ENCODE peak calls at places on chromosomes 7 and 10, in ten cellular contexts. I is left ventricle myocardium inferior; T is Karpas-422; A is effector memory CD4-positive, alpha-beta T cell; J is stomach; Q is thoracic aorta; U is endothelial cell of umbilical vein; W is lung; P is right atrium auricular region; R is aorta. F is an unnamed sample. For H3K4me1, the result is how much of the 10 kb centered on the place peaks cover.

GRCh38 chr10:33365871-33366411 is 31.5 kb upstream of the NRP1 start:
- DNase-seq in I (no peak), T (no peak), A (no peak), J (no peak), Q (no peak), U (peak), W (no peak), P (no peak), R (no peak), F (no peak)

GRCh38 chr10:14369881-14370280 is 39.2 kb upstream of the FRMD4A start:
- DNase-seq in I (no peak), T (no peak), A (no peak), J (no peak), Q (no peak), U (no peak), W (no peak), P (no peak), R (no peak), F (no peak)

GRCh38 chr7:74223711-74224510 is 14.1 kb downstream of the LAT2 start:
- DNase-seq in I (no peak), T (no peak), A (no peak), J (no peak), Q (no peak), U (no peak), W (no peak), P (no peak), R (no peak), F (no peak)

GRCh38 chr10:11339013-11339412 is 272.4 kb downstream of the USP6NL start:
- DNase-seq in I (no peak), T (no peak), A (no peak), J (no peak), Q (no peak), U (no peak), W (no peak), P (no peak), R (no peak), F (no peak)

GRCh38 chr7:102260856-102261255 is 25.8 kb upstream of the SH2B2 start:
- DNase-seq in I (peak), T (no peak), A (no peak), J (no peak), Q (no peak), U (no peak), W (no peak), P (no peak), R (no peak), F (no peak)

GRCh38 chr7:67019562-67020390 is 23.1 kb downstream of the TYW1 start:
- DNase-seq in I (no peak), T (no peak), A (no peak), J (no peak), Q (no peak), U (no peak), W (no peak), P (no peak), R (no peak), F (no peak)

GRCh38 chr10:106107711-106108110 is 1056.8 kb downstream of the SORCS1 start:
- DNase-seq in I (no peak), T (no peak), A (no peak), J (no peak), Q (no peak), U (no peak), W (no peak), P (no peak), R (no peak), F (no peak)

GRCh38 chr7:93092757-93093370 is 24.9 kb downstream of the SAMD9 start:
- DNase-seq in I (no peak), T (peak), A (no peak), J (no peak), Q (no peak), U (peak), W (no peak), P (no peak), R (no peak), F (no peak)

GRCh38 chr10:10530313-10530712 is 487.4 kb upstream of the CELF2 start:
- DNase-seq in I (no peak), T (no peak), A (no peak), J (no peak), Q (no peak), U (no peak), W (no peak), P (peak), R (no peak), F (no peak)

GRCh38 chr7:145850636-145851035 is 266.0 kb upstream of the CNTNAP2 start:
- DNase-seq in I (no peak), T (no peak), A (no peak), J (no peak), Q (no peak), U (no peak), W (no peak), P (no peak), R (no peak), F (no peak)

GRCh38 chr7:193538-194256 is 1.3 kb downstream of the FAM20C start:
- DNase-seq in I (no peak), T (no peak), A (no peak), J (no peak), Q (no peak), U (peak), W (no peak), P (no peak), R (no peak), F (no peak)

GRCh38 chr10:1368772-1369171 is 312.6 kb downstream of the WDR37 start:
- DNase-seq in I (no peak), T (peak), A (no peak), J (peak), Q (no peak), U (no peak), W (no peak), P (peak), R (no peak), F (peak)

GRCh38 chr10:14626126-14626525 is 148.6 kb downstream of the FAM107B start:
- DNase-seq in I (no peak), T (no peak), A (no peak), J (no peak), Q (no peak), U (no peak), W (no peak), P (no peak), R (no peak), F (no peak)

GRCh38 chr7:101814081-101814995 is 3.1 kb upstream of the CUX1 start:
- DNase-seq in I (peak), T (peak), A (peak), J (peak), Q (no peak), U (peak), W (peak), P (no peak), R (peak), F (peak)

GRCh38 chr7:2040893-2041270 is 191.9 kb downstream of the MAD1L1 start:
- DNase-seq in I (no peak), T (no peak), A (no peak), J (no peak), Q (no peak), U (no peak), W (no peak), P (no peak), R (peak), F (no peak)

GRCh38 chr7:90604383-90604782 is 8.3 kb downstream of the CDK14 start:
- DNase-seq in I (no peak), T (no peak), A (no peak), J (no peak), Q (no peak), U (no peak), W (no peak), P (no peak), R (no peak), F (no peak)

GRCh38 chr7:48154792-48155413 is 16.4 kb upstream of the ABCA13 start:
- DNase-seq in I (no peak), T (peak), A (no peak), J (no peak), Q (no peak), U (peak), W (no peak), P (no peak), R (no peak), F (peak)

GRCh38 chr7:104529567-104529966 is 201.2 kb downstream of the LHFPL3 start:
- DNase-seq in I (no peak), T (no peak), A (no peak), J (no peak), Q (no peak), U (no peak), W (no peak), P (no peak), R (no peak), F (no peak)

GRCh38 chr10:36462194-36462593 is 663.2 kb upstream of the ANKRD30A start:
- DNase-seq in I (no peak), T (no peak), A (no peak), J (no peak), Q (no peak), U (no peak), W (no peak), P (no peak), R (no peak), F (no peak)

GRCh38 chr10:29157321-29157720 is 131.5 kb upstream of the LYZL1 start:
- DNase-seq in I (no peak), T (no peak), A (no peak), J (no peak), Q (no peak), U (no peak), W (no peak), P (no peak), R (no peak), F (no peak)

GRCh38 chr7:123748171-123748733 is 551 bp downstream of the WASL start:
- DNase-seq in I (peak), T (peak), A (no peak), J (peak), Q (peak), U (peak), W (no peak), P (peak), R (peak), F (peak)

GRCh38 chr7:92246363-92247101 is 758 bp downstream of the ANKIB1 start:
- DNase-seq in I (no peak), T (peak), A (no peak), J (no peak), Q (no peak), U (peak), W (no peak), P (no peak), R (peak), F (peak)

GRCh38 chr7:1721047-1721687 is 51.1 kb downstream of the ELFN1 start:
- DNase-seq in I (no peak), T (no peak), A (no peak), J (no peak), Q (no peak), U (no peak), W (no peak), P (no peak), R (no peak), F (no peak)

GRCh38 chr7:123242467-123243097 is 42.8 kb upstream of the SLC13A1 start:
- DNase-seq in I (no peak), T (no peak), A (no peak), J (no peak), Q (no peak), U (no peak), W (no peak), P (no peak), R (no peak), F (no peak)

GRCh38 chr10:132804785-132805426 is 19.0 kb upstream of the NKX6-2 start:
- DNase-seq in I (no peak), T (no peak), A (no peak), J (peak), Q (no peak), U (no peak), W (no peak), P (no peak), R (peak), F (no peak)

GRCh38 chr10:63630928-63631685 is 109.9 kb downstream of the REEP3 start:
- DNase-seq in I (no peak), T (peak), A (no peak), J (no peak), Q (no peak), U (no peak), W (no peak), P (no peak), R (no peak), F (no peak)

GRCh38 chr7:130733866-130734524 is at the start of gene KLF14:
- DNase-seq in I (peak), T (peak), A (peak), J (no peak), Q (no peak), U (no peak), W (no peak), P (no peak), R (no peak), F (peak)

GRCh38 chr7:77995717-77996116 is 197.1 kb downstream of the PHTF2 start:
- DNase-seq in I (no peak), T (no peak), A (no peak), J (no peak), Q (no peak), U (no peak), W (no peak), P (no peak), R (no peak), F (no peak)

GRCh38 chr7:130070900-130071622 is 727 bp downstream of the KLHDC10 start:
- DNase-seq in I (no peak), T (peak), A (no peak), J (no peak), Q (no peak), U (peak), W (no peak), P (no peak), R (no peak), F (no peak)

GRCh38 chr7:17774248-17774647 is 166.0 kb downstream of the SNX13 start:
- DNase-seq in I (no peak), T (no peak), A (no peak), J (no peak), Q (no peak), U (no peak), W (no peak), P (no peak), R (no peak), F (no peak)

GRCh38 chr7:40717242-40717641 is 582.4 kb downstream of the SUGCT start:
- DNase-seq in I (peak), T (no peak), A (no peak), J (peak), Q (peak), U (peak), W (peak), P (peak), R (peak), F (no peak)

GRCh38 chr10:72260588-72261322 is 13.0 kb upstream of the DDIT4 start:
- DNase-seq in I (peak), T (peak), A (peak), J (peak), Q (no peak), U (peak), W (peak), P (peak), R (peak), F (peak)

GRCh38 chr10:47245731-47246350 is 54.2 kb upstream of the GDF10 start:
- DNase-seq in I (no peak), T (no peak), A (no peak), J (no peak), Q (no peak), U (no peak), W (no peak), P (peak), R (no peak), F (no peak)

GRCh38 chr7:78165454-78165853 is 366.9 kb downstream of the PHTF2 start:
- DNase-seq in I (no peak), T (no peak), A (no peak), J (no peak), Q (no peak), U (no peak), W (no peak), P (no peak), R (no peak), F (no peak)

GRCh38 chr10:80739328-80739727 is 201.6 kb downstream of the SH2D4B start:
- DNase-seq in I (no peak), T (no peak), A (no peak), J (no peak), Q (no peak), U (no peak), W (no peak), P (peak), R (no peak), F (no peak)

GRCh38 chr7:95649546-95649945 is 53.2 kb upstream of the PDK4 start:
- DNase-seq in I (no peak), T (no peak), A (no peak), J (no peak), Q (no peak), U (no peak), W (no peak), P (no peak), R (no peak), F (no peak)

GRCh38 chr10:28996947-28997551 is 291.8 kb upstream of the LYZL1 start:
- DNase-seq in I (no peak), T (no peak), A (no peak), J (no peak), Q (no peak), U (no peak), W (no peak), P (no peak), R (no peak), F (no peak)

GRCh38 chr7:140348161-140348849 is 50.0 kb downstream of the SLC37A3 start:
- DNase-seq in I (no peak), T (no peak), A (no peak), J (no peak), Q (no peak), U (no peak), W (no peak), P (no peak), R (no peak), F (no peak)

GRCh38 chr7:105256621-105257283 is 132.0 kb downstream of the SRPK2 start:
- DNase-seq in I (no peak), T (no peak), A (no peak), J (no peak), Q (no peak), U (no peak), W (no peak), P (no peak), R (no peak), F (no peak)

DNA sequence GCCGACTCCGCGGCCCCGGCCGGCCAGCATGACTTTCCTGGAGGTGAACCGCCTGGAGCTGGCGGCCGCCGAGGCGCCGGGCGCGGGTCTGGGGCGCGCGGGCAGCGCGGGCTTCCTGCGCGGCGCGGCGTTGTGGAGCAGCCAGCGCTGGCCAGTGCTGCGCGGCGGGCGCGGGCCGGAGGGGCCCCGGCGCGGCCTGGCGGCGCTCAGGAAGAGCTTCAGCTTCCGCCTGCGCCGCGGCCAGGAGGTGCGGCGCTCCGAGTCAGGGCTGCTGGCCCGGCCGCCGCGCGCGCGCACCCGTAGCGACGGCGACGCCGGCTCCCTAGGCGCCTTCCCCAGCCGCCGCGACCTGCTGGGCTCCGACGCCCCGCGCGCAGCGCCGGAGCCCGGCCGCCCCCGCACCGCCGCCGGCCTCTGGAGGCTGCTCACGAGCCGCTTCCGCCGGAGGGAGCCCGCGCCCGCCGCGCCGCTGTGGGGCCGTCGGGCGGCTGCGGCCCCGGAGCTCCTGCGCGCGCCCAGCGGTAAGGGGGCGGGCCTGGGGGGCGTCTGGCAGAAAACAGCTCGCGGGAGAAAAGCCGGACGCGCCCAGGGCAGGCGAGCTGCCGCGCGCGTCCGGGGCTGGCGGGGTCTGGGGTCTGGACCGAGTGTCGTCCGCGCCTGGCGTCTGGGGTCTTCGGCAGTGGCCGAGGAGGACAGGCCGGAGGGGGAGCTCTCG is 29.0 kb downstream of the AGAP3 start:
- DNase-seq in I (no peak), T (no peak), A (no peak), J (no peak), Q (no peak), U (peak), W (no peak), P (no peak), R (no peak), F (peak)
- H3K27ac ChIP-seq in I (no peak), T (no peak), A (no peak), J (peak), Q (no peak), U (no peak), W (no peak), P (no peak), R (no peak), F (no peak)

DNA sequence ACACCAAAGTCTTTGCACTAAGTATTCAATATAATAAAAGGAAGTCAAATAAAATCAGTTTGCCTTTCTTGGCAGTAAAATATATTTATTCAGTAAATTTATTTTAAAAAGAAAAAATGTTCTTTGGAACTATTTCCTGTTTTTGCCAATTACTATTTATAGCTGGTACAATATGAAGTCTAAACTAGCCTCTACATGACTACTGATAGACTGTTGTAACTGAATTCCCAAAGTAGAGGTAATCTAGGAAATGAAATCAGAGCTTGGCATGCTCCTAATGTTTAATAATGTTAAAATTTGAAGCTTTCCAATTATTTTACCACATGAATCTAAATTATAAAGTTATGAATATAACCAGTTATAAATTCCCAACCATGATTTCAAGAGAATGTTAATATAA is 385.5 kb downstream of the SEMA3D start:
- DNase-seq in I (no peak), T (no peak), A (no peak), J (no peak), Q (no peak), U (peak), W (no peak), P (no peak), R (no peak), F (no peak)
- H3K4me1 ChIP-seq in I (under half), T (under half), A (under half), J (under half), Q (under half), U (under half), W (under half), P (under half), R (under half), F (under half)

DNA sequence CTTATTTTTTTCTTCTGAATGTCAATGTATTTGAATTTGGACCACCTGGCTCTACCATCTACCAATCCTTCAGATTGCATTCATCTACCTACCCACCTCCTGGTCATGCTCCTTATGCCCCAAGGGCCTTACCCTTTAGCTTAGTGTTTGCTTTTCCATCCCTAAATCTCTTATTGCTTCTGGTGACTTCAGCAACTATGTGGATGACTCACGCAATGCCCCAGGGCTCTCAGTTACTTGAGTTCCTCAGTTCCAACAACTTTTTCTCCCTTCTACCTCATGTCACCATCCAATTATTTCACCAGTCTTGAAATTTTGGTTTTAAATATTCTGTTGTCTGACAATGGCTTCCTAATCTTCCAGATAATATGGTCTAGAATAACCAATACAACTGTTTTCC is 118.9 kb downstream of the CFAP58 start:
- DNase-seq in I (no peak), T (no peak), A (no peak), J (no peak), Q (no peak), U (no peak), W (no peak), P (no peak), R (no peak), F (no peak)
- H3K27ac ChIP-seq in I (no peak), T (no peak), A (no peak), J (no peak), Q (peak), U (no peak), W (no peak), P (no peak), R (peak), F (no peak)

GRCh38 chr10:71081912-71082311 is 130.5 kb upstream of the UNC5B start:
- DNase-seq in I (no peak), T (no peak), A (no peak), J (peak), Q (no peak), U (no peak), W (peak), P (peak), R (no peak), F (no peak)

GRCh38 chr10:71081229-71081560 is 131.2 kb upstream of the UNC5B start:
- DNase-seq in I (no peak), T (no peak), A (no peak), J (no peak), Q (no peak), U (no peak), W (peak), P (peak), R (no peak), F (no peak)

GRCh38 chr10:71078454-71079145 is 133.8 kb upstream of the UNC5B start:
- DNase-seq in I (no peak), T (no peak), A (no peak), J (peak), Q (no peak), U (no peak), W (peak), P (peak), R (no peak), F (no peak)

GRCh38 chr10:71079761-71080380 is 132.5 kb upstream of the UNC5B start:
- DNase-seq in I (no peak), T (no peak), A (no peak), J (peak), Q (no peak), U (no peak), W (peak), P (peak), R (no peak), F (no peak)

GRCh38 chr10:71080381-71081228 is 131.8 kb upstream of the UNC5B start:
- DNase-seq in I (no peak), T (no peak), A (no peak), J (peak), Q (no peak), U (no peak), W (peak), P (peak), R (no peak), F (no peak)
- H3K4me1 ChIP-seq in I (under half), T (under half), A (under half), J (under half), Q (under half), U (under half), W (under half), P (under half), R (under half), F (under half)